ENCODE peak calls at places on chromosome 6, in four cellular contexts. B, Q, D and P are unnamed samples. For H3K4me1 and H3K36me3, the result is how much of the 10 kb centered on the place peaks cover.

GRCh38 chr6:148491638-148492210 is 149.1 kb downstream of the SASH1 start:
- DNase-seq in B (no peak), Q (no peak), D (no peak), P (no peak)

GRCh38 chr6:33450434-33450833 is 3.9 kb upstream of the ZBTB9 start:
- DNase-seq in B (no peak), Q (no peak), D (no peak), P (no peak)

GRCh38 chr6:149508485-149508884 is 23.7 kb upstream of the ZC3H12D start:
- DNase-seq in B (no peak), Q (no peak), D (no peak), P (no peak)

GRCh38 chr6:107968081-107968480 is 10.1 kb upstream of the SEC63 start:
- DNase-seq in B (no peak), Q (no peak), D (no peak), P (no peak)

GRCh38 chr6:168695701-168696100 is 254.7 kb downstream of the SMOC2 start:
- DNase-seq in B (no peak), Q (no peak), D (no peak), P (no peak)

GRCh38 chr6:121668259-121668658 is 232.8 kb downstream of the GJA1 start:
- DNase-seq in B (no peak), Q (peak), D (no peak), P (no peak)

GRCh38 chr6:36745283-36745682 is 47.7 kb downstream of the RAB44 start:
- DNase-seq in B (no peak), Q (no peak), D (no peak), P (no peak)

GRCh38 chr6:90458353-90459224 is 128.3 kb downstream of the MAP3K7 start:
- DNase-seq in B (no peak), Q (no peak), D (no peak), P (peak)

GRCh38 chr6:118335325-118335724 is 212.8 kb upstream of the PLN start:
- DNase-seq in B (no peak), Q (no peak), D (no peak), P (no peak)

GRCh38 chr6:56292505-56293181 is 45.3 kb upstream of the COL21A1 start:
- DNase-seq in B (peak), Q (peak), D (no peak), P (peak)

GRCh38 chr6:136083540-136083939 is 166.6 kb downstream of the MTFR2 start:
- DNase-seq in B (no peak), Q (no peak), D (no peak), P (no peak)

GRCh38 chr6:118770112-118770788 is 118.9 kb upstream of the CEP85L start:
- DNase-seq in B (peak), Q (no peak), D (no peak), P (peak)

GRCh38 chr6:14763139-14763538 is 482.7 kb upstream of the JARID2 start:
- DNase-seq in B (no peak), Q (peak), D (no peak), P (no peak)

GRCh38 chr6:52284131-52284459 is 447 bp downstream of the MCM3 start:
- DNase-seq in B (peak), Q (peak), D (no peak), P (peak)

GRCh38 chr6:6823030-6823429 is 234.5 kb downstream of the LY86 start:
- DNase-seq in B (no peak), Q (no peak), D (no peak), P (no peak)

GRCh38 chr6:73739097-73739496 is 43.1 kb downstream of the CD109 start:
- DNase-seq in B (peak), Q (peak), D (no peak), P (no peak)

GRCh38 chr6:121482004-121482693 is 46.7 kb downstream of the GJA1 start:
- DNase-seq in B (peak), Q (peak), D (no peak), P (no peak)

GRCh38 chr6:14517536-14518105 is 400.0 kb downstream of the CD83 start:
- DNase-seq in B (peak), Q (no peak), D (no peak), P (no peak)

GRCh38 chr6:5520796-5521195 is 259.5 kb downstream of the FARS2 start:
- DNase-seq in B (no peak), Q (no peak), D (no peak), P (no peak)

DNA sequence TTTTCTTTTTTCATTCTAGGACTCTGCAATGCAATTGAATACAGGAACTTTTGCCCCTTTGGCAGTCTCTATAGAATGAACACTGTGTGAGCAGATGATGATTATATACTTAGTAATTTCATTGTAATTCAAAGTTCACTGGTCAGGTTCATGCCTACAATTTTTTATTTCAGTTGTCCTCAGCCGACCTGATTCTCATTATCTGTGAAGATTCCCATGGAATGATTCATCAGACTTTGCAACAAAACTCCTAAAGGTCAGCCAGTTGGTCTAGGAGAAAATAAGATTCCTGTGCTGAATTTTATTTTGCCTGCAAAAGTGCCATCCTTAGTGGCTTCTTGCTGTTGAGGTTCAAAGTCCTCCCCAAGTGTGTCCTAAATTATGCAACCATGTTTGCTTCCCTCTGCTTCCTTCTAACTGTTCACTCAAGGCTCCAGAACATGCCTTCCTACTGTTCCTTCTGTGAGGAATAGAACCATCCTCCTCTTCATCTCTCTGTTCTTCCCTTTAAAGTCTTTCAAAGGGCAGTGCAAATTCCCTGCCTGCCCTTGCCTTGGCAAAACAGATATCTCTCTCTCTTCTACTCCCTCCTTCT is 194.2 kb upstream of the CNR1 start:
- DNase-seq in B (no peak), Q (no peak), D (no peak), P (no peak)
- H3K4me1 ChIP-seq in B (under half), Q (under half), D (under half), P (under half)

DNA sequence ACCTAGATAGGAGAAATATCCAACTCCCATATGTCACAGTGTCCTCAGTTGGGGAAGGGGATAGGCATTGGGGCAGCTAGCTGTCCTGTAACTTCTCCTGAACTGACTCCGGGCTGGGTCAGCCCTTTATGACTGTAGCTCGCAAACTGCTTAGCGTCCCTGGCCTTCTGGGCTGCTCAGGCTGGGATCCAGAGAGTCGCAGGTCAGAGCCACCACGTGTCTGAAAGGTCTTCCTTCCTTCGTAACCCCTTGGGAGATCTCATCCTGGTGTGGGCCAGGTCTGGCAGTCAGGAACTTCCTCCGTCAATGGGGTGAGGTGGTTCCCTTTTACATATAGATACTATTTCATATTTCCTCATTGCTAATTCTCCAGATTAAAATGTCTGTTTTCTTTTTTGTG is 28.8 kb upstream of the HINT3 start:
- DNase-seq in B (no peak), Q (no peak), D (no peak), P (no peak)
- H3K36me3 ChIP-seq in B (under half), Q (under half), D (half or more), P (half or more)

DNA sequence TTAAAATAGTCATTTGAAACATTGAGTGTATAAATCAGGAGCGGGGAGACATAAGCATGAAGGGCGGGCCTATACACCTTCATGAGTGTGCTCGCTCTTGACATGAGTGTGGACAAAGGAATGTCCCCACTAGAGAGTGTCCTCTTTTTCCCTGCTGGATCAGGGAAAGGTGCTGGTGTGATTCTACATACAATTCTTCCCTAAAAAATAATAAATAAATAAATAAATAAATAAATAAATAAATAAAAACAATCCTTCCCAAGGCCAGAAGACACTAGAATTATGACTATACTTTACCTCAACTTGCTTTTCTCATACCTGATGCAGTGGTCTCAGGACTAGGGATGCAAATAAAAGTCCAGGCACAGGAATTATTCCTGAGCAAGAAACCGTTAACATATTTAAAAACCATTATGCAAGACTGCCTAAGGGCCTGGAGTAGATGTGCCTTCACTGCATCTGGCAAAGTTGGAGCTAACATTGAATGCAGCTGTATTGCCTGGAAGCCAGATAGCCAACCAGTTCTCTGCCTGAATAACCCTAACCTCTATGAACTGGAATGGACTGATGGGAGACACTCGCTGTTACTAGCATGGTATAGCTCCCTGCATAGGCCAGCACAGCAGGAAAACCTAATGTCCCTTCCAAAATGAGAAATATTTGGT is 37.5 kb upstream of the MICB start:
- DNase-seq in B (no peak), Q (no peak), D (no peak), P (no peak)
- H3K4me1 ChIP-seq in B (under half), Q (under half), D (under half), P (under half)

GRCh38 chr6:43621836-43622180 is 7.3 kb downstream of the GTPBP2 start:
- DNase-seq in B (no peak), Q (no peak), D (no peak), P (no peak)
- H3K36me3 ChIP-seq in B (half or more), Q (half or more), D (half or more), P (half or more)

DNA sequence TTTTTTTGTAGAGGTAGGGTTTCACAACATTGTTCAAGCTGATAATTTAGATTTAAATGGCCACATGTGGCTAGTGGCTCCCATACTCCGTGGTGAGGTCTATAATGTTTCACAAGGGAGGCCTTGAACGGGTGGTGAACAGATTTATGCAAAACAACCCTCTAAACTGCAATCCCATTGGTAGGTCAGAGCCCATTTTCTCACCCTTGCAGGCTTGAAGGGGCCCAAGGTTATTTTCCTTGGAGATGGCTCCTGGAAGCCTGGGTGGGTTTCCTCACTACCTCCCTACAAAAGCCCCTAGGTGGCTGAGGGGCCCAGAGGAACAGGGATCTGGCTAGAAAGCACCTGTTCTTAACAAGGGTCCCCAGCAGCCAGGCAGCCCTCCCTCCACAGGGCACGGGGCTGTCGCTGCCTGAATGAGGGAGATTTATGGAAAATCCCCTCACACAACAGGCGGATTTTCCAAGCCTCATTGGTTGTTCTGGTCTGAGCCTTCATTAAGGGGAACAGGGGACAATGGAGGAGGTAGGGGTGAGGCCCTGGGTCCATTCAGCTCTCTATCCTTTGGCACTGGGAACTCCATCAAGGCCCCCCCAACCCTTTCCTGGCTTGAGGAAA is 64.6 kb downstream of the VEGFA start:
- DNase-seq in B (no peak), Q (no peak), D (no peak), P (no peak)
- H3K4me1 ChIP-seq in B (under half), Q (under half), D (under half), P (half or more)

DNA sequence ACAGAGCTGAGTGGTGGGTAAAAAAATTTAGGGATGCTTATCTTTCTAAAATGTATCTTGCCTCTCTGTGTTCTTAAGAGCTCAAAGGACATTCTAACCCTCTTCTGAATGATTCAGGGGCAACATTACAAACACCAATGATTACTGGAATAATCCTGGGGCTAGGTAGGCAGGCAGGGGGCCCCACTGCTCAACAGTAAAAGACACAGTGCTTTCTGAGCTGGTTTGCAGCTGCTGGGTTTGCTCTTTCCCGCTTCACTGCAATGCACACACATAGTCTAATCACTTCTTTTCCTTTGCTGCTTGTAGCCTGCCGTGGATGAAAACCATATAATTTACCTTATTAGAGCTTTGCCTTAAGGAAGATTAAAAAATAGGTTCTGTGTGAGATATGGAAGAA is 23.9 kb downstream of the CLDN20 start:
- DNase-seq in B (peak), Q (no peak), D (no peak), P (no peak)
- H3K36me3 ChIP-seq in B (half or more), Q (under half), D (under half), P (under half)

DNA sequence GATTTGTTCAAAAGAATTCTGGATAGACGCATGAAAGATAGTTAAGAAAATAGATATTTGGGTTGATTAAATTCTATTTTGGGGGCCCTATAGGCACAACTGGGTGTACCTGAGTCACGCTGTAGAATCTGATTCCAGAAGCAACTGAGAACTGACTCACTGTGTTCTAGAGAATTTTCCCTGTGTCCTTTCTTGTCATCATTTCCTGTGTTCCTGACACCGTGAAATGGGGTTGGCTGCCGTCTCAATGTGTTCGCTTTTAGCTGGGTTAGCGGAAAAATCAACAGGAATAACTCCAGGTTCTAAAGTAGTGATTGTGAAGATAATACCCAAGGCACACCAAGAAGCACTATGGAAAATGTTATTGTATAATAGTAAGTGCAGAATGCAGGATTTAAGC is 5.0 kb downstream of the GCNT2 start:
- DNase-seq in B (no peak), Q (peak), D (no peak), P (no peak)
- H3K4me1 ChIP-seq in B (under half), Q (under half), D (under half), P (under half)